ENCODE peak calls at places on chromosomes 1 and 21, in eight cellular contexts. U is NCI-H524 treated with DMSO at 0.1 percent for 48 hours; H is uterus; I is stimulated activated naive B cell treated with anti-CD40 and anti-IgM and Interleukin-4, amounts not matched to agents 10 μg/mL and 1 μg/mL and 100 μg/mL, for 72 hours; Y is stimulated activated CD4-positive, alpha-beta T cell treated with anti-CD3 and anti-CD28 coated beads, Interleukin-12 subunit alpha, Interleukin-12 subunit beta, amount 100 ng/mL, for 4 hours; Z is AG08396; K is NCI-H2029; D is left colon. A is an unnamed sample.

GRCh38 chr1:239261521-239261920 is 124.8 kb upstream of the CHRM3 start:
- DNase-seq in U (no peak), H (no peak), I (no peak), Y (no peak), Z (no peak), K (no peak), D (no peak), A (no peak)

GRCh38 chr1:163069142-163069541 is at the start of gene RGS4:
- DNase-seq in U (peak), H (peak), I (no peak), Y (no peak), Z (peak), K (no peak), D (peak), A (no peak)

GRCh38 chr1:59083946-59084865 is 212.7 kb upstream of the FGGY start:
- DNase-seq in U (no peak), H (peak), I (no peak), Y (no peak), Z (no peak), K (no peak), D (no peak), A (no peak)

GRCh38 chr1:212638419-212639151 is 30.0 kb downstream of the ATF3 start:
- DNase-seq in U (no peak), H (no peak), I (no peak), Y (no peak), Z (peak), K (no peak), D (no peak), A (no peak)

GRCh38 chr1:41850029-41850428 is 68.7 kb downstream of the HIVEP3 start:
- DNase-seq in U (no peak), H (no peak), I (no peak), Y (no peak), Z (no peak), K (no peak), D (no peak), A (no peak)

GRCh38 chr1:155396874-155397476 is 76.3 kb downstream of the RUSC1 start:
- DNase-seq in U (no peak), H (no peak), I (no peak), Y (no peak), Z (no peak), K (no peak), D (peak), A (no peak)

GRCh38 chr1:102185260-102185659 is 188.5 kb upstream of the OLFM3 start:
- DNase-seq in U (no peak), H (no peak), I (no peak), Y (no peak), Z (no peak), K (no peak), D (no peak), A (no peak)

GRCh38 chr1:209202826-209203439 is 380.6 kb upstream of the CAMK1G start:
- DNase-seq in U (no peak), H (no peak), I (no peak), Y (no peak), Z (peak), K (peak), D (no peak), A (no peak)

GRCh38 chr1:180160362-180160761 is 5.7 kb downstream of the QSOX1 start:
- DNase-seq in U (no peak), H (no peak), I (no peak), Y (no peak), Z (no peak), K (no peak), D (no peak), A (no peak)

GRCh38 chr1:223716302-223716862 is 4.0 kb downstream of the CAPN2 start:
- DNase-seq in U (no peak), H (no peak), I (no peak), Y (no peak), Z (no peak), K (no peak), D (peak), A (peak)

GRCh38 chr1:76158126-76158525 is 83.6 kb downstream of the ST6GALNAC3 start:
- DNase-seq in U (no peak), H (no peak), I (no peak), Y (no peak), Z (no peak), K (no peak), D (no peak), A (no peak)

GRCh38 chr1:167808104-167808503 is 86.3 kb downstream of the MPZL1 start:
- DNase-seq in U (no peak), H (no peak), I (no peak), Y (no peak), Z (peak), K (no peak), D (no peak), A (no peak)

GRCh38 chr1:184228558-184228957 is 158.3 kb upstream of the C1orf21 start:
- DNase-seq in U (no peak), H (no peak), I (no peak), Y (no peak), Z (no peak), K (no peak), D (no peak), A (no peak)

GRCh38 chr1:57672741-57673140 is 248.9 kb upstream of the DAB1 start:
- DNase-seq in U (no peak), H (no peak), I (no peak), Y (no peak), Z (no peak), K (no peak), D (no peak), A (no peak)

GRCh38 chr1:168913711-168914463 is 184.9 kb upstream of the DPT start:
- DNase-seq in U (no peak), H (no peak), I (no peak), Y (no peak), Z (no peak), K (no peak), D (peak), A (no peak)

GRCh38 chr1:160542303-160542945 is 19.4 kb upstream of the SLAMF6 start:
- DNase-seq in U (no peak), H (no peak), I (no peak), Y (no peak), Z (no peak), K (no peak), D (no peak), A (no peak)

GRCh38 chr1:54415986-54416385 is 9.8 kb upstream of the SSBP3 start:
- DNase-seq in U (no peak), H (no peak), I (no peak), Y (no peak), Z (no peak), K (no peak), D (no peak), A (no peak)

GRCh38 chr1:26358411-26359384 is 4.8 kb upstream of the CRYBG2 start:
- DNase-seq in U (no peak), H (no peak), I (no peak), Y (peak), Z (no peak), K (no peak), D (peak), A (peak)

GRCh38 chr1:180560200-180560867 is 1.6 kb downstream of the OVAAL start:
- DNase-seq in U (no peak), H (no peak), I (no peak), Y (no peak), Z (peak), K (no peak), D (peak), A (no peak)

GRCh38 chr1:24551910-24552571 is 3.8 kb upstream of the NCMAP start:
- DNase-seq in U (peak), H (no peak), I (no peak), Y (no peak), Z (no peak), K (no peak), D (no peak), A (peak)

GRCh38 chr1:15364740-15365139 is 44.9 kb upstream of the EFHD2 start:
- DNase-seq in U (no peak), H (no peak), I (no peak), Y (no peak), Z (no peak), K (no peak), D (no peak), A (no peak)

GRCh38 chr1:42379794-42380616 is 587 bp upstream of the RIMKLA start:
- DNase-seq in U (no peak), H (no peak), I (no peak), Y (no peak), Z (peak), K (peak), D (no peak), A (no peak)

GRCh38 chr1:32926562-32926961 is 25.4 kb upstream of the TMEM54 start:
- DNase-seq in U (no peak), H (no peak), I (no peak), Y (no peak), Z (no peak), K (no peak), D (no peak), A (no peak)

GRCh38 chr1:93471284-93471683 is 23.4 kb downstream of the FNBP1L start:
- DNase-seq in U (no peak), H (no peak), I (no peak), Y (no peak), Z (no peak), K (no peak), D (no peak), A (no peak)

GRCh38 chr1:207228987-207229386 is 92.5 kb upstream of the CD55 start:
- DNase-seq in U (no peak), H (no peak), I (no peak), Y (no peak), Z (no peak), K (no peak), D (no peak), A (no peak)

GRCh38 chr21:45267390-45267760 is 20.3 kb downstream of the POFUT2 start:
- DNase-seq in U (no peak), H (peak), I (no peak), Y (no peak), Z (no peak), K (no peak), D (no peak), A (no peak)

GRCh38 chr1:235742914-235743599 is 93.5 kb upstream of the GNG4 start:
- DNase-seq in U (no peak), H (no peak), I (no peak), Y (no peak), Z (no peak), K (no peak), D (no peak), A (no peak)

GRCh38 chr1:213443415-213443814 is 392.4 kb downstream of the RPS6KC1 start:
- DNase-seq in U (no peak), H (no peak), I (no peak), Y (no peak), Z (no peak), K (no peak), D (no peak), A (no peak)

GRCh38 chr21:41361786-41362604 is at the start of gene MX2:
- DNase-seq in U (no peak), H (peak), I (peak), Y (peak), Z (peak), K (peak), D (peak), A (peak)

GRCh38 chr21:26280715-26281310 is 110.2 kb upstream of the APP start:
- DNase-seq in U (peak), H (no peak), I (no peak), Y (no peak), Z (no peak), K (no peak), D (no peak), A (no peak)

GRCh38 chr1:61318319-61319125 is 236.2 kb downstream of the NFIA start:
- DNase-seq in U (no peak), H (peak), I (peak), Y (no peak), Z (peak), K (no peak), D (no peak), A (no peak)

GRCh38 chr21:39014751-39015150 is 168.5 kb downstream of the PSMG1 start:
- DNase-seq in U (no peak), H (no peak), I (no peak), Y (no peak), Z (peak), K (no peak), D (no peak), A (no peak)

GRCh38 chr1:121558514-121558913 is 373.7 kb downstream of the SRGAP2C start:
- DNase-seq in U (no peak), H (no peak), I (no peak), Y (no peak), Z (peak), K (no peak), D (no peak), A (no peak)

GRCh38 chr1:29052100-29052499 is 71.6 kb downstream of the TMEM200B start:
- DNase-seq in U (no peak), H (peak), I (no peak), Y (no peak), Z (no peak), K (no peak), D (no peak), A (no peak)

GRCh38 chr21:44304041-44304738 is 4.3 kb downstream of the PFKL start:
- DNase-seq in U (no peak), H (no peak), I (no peak), Y (no peak), Z (no peak), K (no peak), D (no peak), A (no peak)

GRCh38 chr1:153773004-153773921 is 1.9 kb upstream of the SLC27A3 start:
- DNase-seq in U (no peak), H (no peak), I (no peak), Y (no peak), Z (no peak), K (no peak), D (no peak), A (no peak)

GRCh38 chr1:26520339-26520738 is 9.2 kb upstream of the RPS6KA1 start:
- DNase-seq in U (no peak), H (no peak), I (no peak), Y (no peak), Z (no peak), K (no peak), D (no peak), A (no peak)